ENCODE peak calls at places on chromosomes 4 and X, in six cellular contexts. A is pulmonary artery endothelial cell, I is PC-3, H is transverse colon, S is AG10803, C is HEK293T. N is an unnamed sample.
A peak's percentile ranks its signal among the peaks of the same experiment; 100 is the strongest.

GRCh38 chrX:100649550-100650356 is 5.8 kb downstream of the SRPX2 start:
- DNase-seq in A (peak; percentile 71), I (peak; percentile 87), H (peak; percentile 75), S (peak; percentile 94), C (no peak), N (peak; percentile 86)

GRCh38 chr4:3836041-3836801 is 70.0 kb downstream of the ADRA2C start:
- DNase-seq in A (no peak), I (no peak), H (no peak), S (no peak), C (peak; percentile 48), N (no peak)

GRCh38 chr4:184617611-184618196 is 31.5 kb downstream of the CASP3 start:
- DNase-seq in A (no peak), I (no peak), H (peak; percentile 11), S (no peak), C (no peak), N (no peak)

GRCh38 chr4:98006060-98006459 is 137.2 kb downstream of the STPG2 start:
- DNase-seq in A (no peak), I (no peak), H (no peak), S (no peak), C (no peak), N (no peak)

GRCh38 chr4:75135068-75135825 is 202.3 kb downstream of the PARM1 start:
- DNase-seq in A (no peak), I (no peak), H (no peak), S (no peak), C (no peak), N (no peak)

GRCh38 chrX:134235236-134235635 is 1.7 kb upstream of the CCDC160 start:
- DNase-seq in A (no peak), I (peak; percentile 21), H (no peak), S (no peak), C (no peak), N (no peak)

GRCh38 chr4:7171191-7171900 is 21.0 kb upstream of the SORCS2 start:
- DNase-seq in A (no peak), I (no peak), H (no peak), S (no peak), C (no peak), N (no peak)

GRCh38 chrX:3262906-3263305 is 83.5 kb downstream of the MXRA5 start:
- DNase-seq in A (peak; percentile 15), I (peak; percentile 63), H (no peak), S (peak; percentile 83), C (no peak), N (peak; percentile 83)

GRCh38 chr4:108047199-108047598 is 57.5 kb downstream of the HADH start:
- DNase-seq in A (no peak), I (no peak), H (no peak), S (no peak), C (no peak), N (no peak)

GRCh38 chr4:105634402-105634801 is 74.1 kb downstream of the INTS12 start:
- DNase-seq in A (no peak), I (no peak), H (no peak), S (no peak), C (no peak), N (no peak)

GRCh38 chr4:38179690-38180299 is 219.6 kb downstream of the PTTG2 start:
- DNase-seq in A (peak; percentile 39), I (peak; percentile 78), H (peak; percentile 88), S (peak; percentile 63), C (peak; percentile 54), N (peak; percentile 70)

GRCh38 chr4:2341261-2341841 is 77.1 kb downstream of the ZFYVE28 start:
- DNase-seq in A (no peak), I (no peak), H (no peak), S (no peak), C (no peak), N (no peak)

GRCh38 chrX:84046403-84046984 is 141.5 kb downstream of the RPS6KA6 start:
- DNase-seq in A (no peak), I (peak; percentile 57), H (no peak), S (peak; percentile 33), C (peak; percentile 33), N (peak; percentile 29)

GRCh38 chrX:51002160-51002632 is 91.7 kb downstream of the BMP15 start:
- DNase-seq in A (no peak), I (no peak), H (no peak), S (no peak), C (no peak), N (no peak)

GRCh38 chrX:133645977-133646750 is 230.9 kb upstream of the GPC4 start:
- DNase-seq in A (no peak), I (no peak), H (no peak), S (peak; percentile 78), C (no peak), N (no peak)

GRCh38 chrX:154355094-154355775 is 19.2 kb downstream of the FLNA start:
- DNase-seq in A (no peak), I (no peak), H (no peak), S (no peak), C (no peak), N (no peak)

GRCh38 chrX:72466493-72466892 is 106.2 kb downstream of the HDAC8 start:
- DNase-seq in A (no peak), I (no peak), H (no peak), S (no peak), C (no peak), N (no peak)

GRCh38 chrX:13026877-13027652 is 17.4 kb downstream of the FAM9C start:
- DNase-seq in A (no peak), I (no peak), H (no peak), S (no peak), C (no peak), N (no peak)

GRCh38 chrX:11105080-11105479 is 6.1 kb upstream of the HCCS start:
- DNase-seq in A (no peak), I (peak; percentile 59), H (no peak), S (peak; percentile 16), C (no peak), N (peak; percentile 57)

GRCh38 chrX:107014927-107015326 is 14.9 kb upstream of the MORC4 start:
- DNase-seq in A (no peak), I (no peak), H (no peak), S (peak; percentile 80), C (no peak), N (no peak)

GRCh38 chr4:20251796-20252655 is at the start of gene SLIT2:
- DNase-seq in A (no peak), I (peak; percentile 82), H (peak; percentile 81), S (peak; percentile 85), C (peak; percentile 89), N (peak; percentile 87)

GRCh38 chrX:70062961-70063550 is 799 bp downstream of the OTUD6A start:
- DNase-seq in A (no peak), I (no peak), H (no peak), S (no peak), C (no peak), N (no peak)

GRCh38 chr4:58188313-58188712 is 1078.1 kb upstream of the IGFBP7 start:
- DNase-seq in A (no peak), I (no peak), H (no peak), S (no peak), C (no peak), N (no peak)

GRCh38 chr4:19678763-19679162 is 572.9 kb upstream of the SLIT2 start:
- DNase-seq in A (no peak), I (peak; percentile 4), H (no peak), S (peak; percentile 25), C (no peak), N (peak; percentile 47)

GRCh38 chr4:106264331-106264728 is 51.7 kb downstream of the TBCK start:
- DNase-seq in A (no peak), I (no peak), H (no peak), S (no peak), C (peak; percentile 7), N (no peak)

GRCh38 chrX:44011505-44011904 is 38.3 kb upstream of the NDP start:
- DNase-seq in A (no peak), I (no peak), H (no peak), S (no peak), C (no peak), N (no peak)

GRCh38 chr4:41098093-41098492 is 116.2 kb downstream of the APBB2 start:
- DNase-seq in A (no peak), I (no peak), H (no peak), S (no peak), C (no peak), N (no peak)

GRCh38 chr4:55754754-55755350 is 64.7 kb upstream of the EXOC1L start:
- DNase-seq in A (peak; percentile 30), I (peak; percentile 80), H (no peak), S (peak; percentile 40), C (no peak), N (peak; percentile 65)

GRCh38 chr4:153471691-153472080 is 5.5 kb downstream of the TMEM131L start:
- DNase-seq in A (no peak), I (no peak), H (no peak), S (no peak), C (no peak), N (no peak)

GRCh38 chr4:95549246-95550138 is 719 bp upstream of the UNC5C start:
- DNase-seq in A (no peak), I (no peak), H (peak; percentile 25), S (peak; percentile 8), C (no peak), N (peak; percentile 0)

GRCh38 chr4:177442623-177443155 is 452 bp upstream of the AGA start:
- DNase-seq in A (no peak), I (no peak), H (no peak), S (no peak), C (peak; percentile 7), N (no peak)

GRCh38 chr4:6262176-6262575 is 7.5 kb upstream of the WFS1 start:
- DNase-seq in A (no peak), I (no peak), H (no peak), S (no peak), C (no peak), N (no peak)

GRCh38 chr4:48483777-48484493 is 792 bp downstream of the SLC10A4 start:
- DNase-seq in A (no peak), I (no peak), H (no peak), S (no peak), C (no peak), N (no peak)

GRCh38 chrX:78614264-78614663 is 44.9 kb downstream of the RTL3 start:
- DNase-seq in A (no peak), I (peak; percentile 51), H (no peak), S (no peak), C (no peak), N (no peak)

GRCh38 chr4:56979674-56980073 is 978 bp downstream of the POLR2B start:
- DNase-seq in A (no peak), I (peak; percentile 33), H (peak; percentile 31), S (peak; percentile 31), C (no peak), N (peak; percentile 37)

GRCh38 chr4:136581119-136581518 is 951.2 kb downstream of the PCDH18 start:
- DNase-seq in A (no peak), I (no peak), H (no peak), S (no peak), C (no peak), N (no peak)

GRCh38 chrX:38126179-38126578 is 94.5 kb downstream of the SRPX start:
- DNase-seq in A (no peak), I (no peak), H (no peak), S (no peak), C (no peak), N (no peak)

GRCh38 chrX:66200855-66201795 is 37.1 kb downstream of the HEPH start:
- DNase-seq in A (no peak), I (peak; percentile 16), H (peak; percentile 60), S (peak; percentile 32), C (no peak), N (peak; percentile 1)